ENCODE peak calls at places on chromosomes 16 and 17, in seven cellular contexts. V is transverse colon; K is K562; Q is colonic mucosa; J is CD4-positive, alpha-beta memory T cell; C is lower lobe of right lung; E is body of pancreas. M is an unnamed sample. For H3K4me1, the result is how much of the 10 kb centered on the place peaks cover.

GRCh38 chr16:50880926-50881325 is 139.0 kb downstream of the CYLD start:
- DNase-seq in K (no peak), Q (no peak), V (no peak), E (no peak), J (no peak), C (no peak), M (no peak)

GRCh38 chr16:14310519-14310991 is 239.4 kb downstream of the MRTFB start:
- DNase-seq in E (no peak), Q (no peak), K (peak), J (no peak), V (peak), C (no peak), M (peak)

GRCh38 chr16:6970171-6970857 is 362.3 kb upstream of the RBFOX1 start:
- DNase-seq in Q (no peak), E (no peak), V (no peak), J (no peak), K (no peak), C (no peak), M (no peak)

GRCh38 chr16:54493594-54493993 is 207.0 kb upstream of the IRX3 start:
- DNase-seq in V (no peak), K (no peak), J (no peak), Q (no peak), E (no peak), C (no peak), M (no peak)

GRCh38 chr17:64765191-64765889 is 103.2 kb upstream of the SMURF2 start:
- DNase-seq in C (no peak), E (no peak), J (no peak), K (no peak), V (no peak), Q (no peak), M (no peak)

GRCh38 chr17:4938670-4939553 is 934 bp downstream of the SLC25A11 start:
- DNase-seq in V (no peak), J (no peak), E (no peak), K (no peak), C (no peak), Q (no peak), M (peak)

GRCh38 chr16:50322333-50322732 is 46.5 kb downstream of the BRD7 start:
- DNase-seq in E (no peak), C (no peak), V (no peak), K (no peak), Q (no peak), J (no peak), M (no peak)

GRCh38 chr17:16484445-16485169 is 7.4 kb downstream of the LRRC75A start:
- DNase-seq in V (no peak), K (no peak), J (no peak), E (no peak), C (no peak), Q (no peak), M (no peak)

GRCh38 chr17:41404024-41404651 is 6.7 kb upstream of the KRT31 start:
- DNase-seq in Q (no peak), J (no peak), E (no peak), K (no peak), V (no peak), C (no peak), M (no peak)

GRCh38 chr17:50213026-50214015 is 11.9 kb upstream of the COL1A1 start:
- DNase-seq in J (peak), K (peak), V (no peak), Q (peak), E (no peak), C (no peak), M (no peak)

GRCh38 chr16:78931267-78932060 is 669.1 kb downstream of the MAF start:
- DNase-seq in Q (no peak), K (no peak), C (no peak), J (no peak), V (no peak), E (no peak), M (no peak)

GRCh38 chr17:75878174-75878998 is at the start of gene TRIM47:
- DNase-seq in C (peak), K (peak), J (no peak), V (peak), E (peak), Q (peak), M (peak)

GRCh38 chr16:23948949-23949392 is 113.2 kb downstream of the PRKCB start:
- DNase-seq in E (peak), Q (no peak), K (no peak), J (peak), V (peak), C (no peak), M (no peak)

GRCh38 chr16:87324411-87325275 is 7.5 kb upstream of the C16orf95 start:
- DNase-seq in K (peak), C (no peak), Q (no peak), V (peak), J (peak), E (peak), M (peak)

GRCh38 chr17:31550389-31551056 is 159.0 kb downstream of the RAB11FIP4 start:
- DNase-seq in C (peak), V (no peak), K (no peak), E (no peak), J (no peak), Q (peak), M (no peak)

GRCh38 chr17:43860077-43860725 is 13.2 kb downstream of the CD300LG start:
- DNase-seq in E (no peak), K (no peak), V (no peak), Q (no peak), J (no peak), C (no peak), M (no peak)

GRCh38 chr17:61908292-61909037 is 19.3 kb downstream of the INTS2 start:
- DNase-seq in C (no peak), E (no peak), V (no peak), K (no peak), J (no peak), Q (no peak), M (no peak)

GRCh38 chr16:68005786-68006286 is 6.6 kb upstream of the DPEP2 start:
- DNase-seq in E (peak), Q (no peak), V (peak), C (peak), J (peak), K (no peak), M (no peak)

GRCh38 chr17:78343433-78344201 is 16.3 kb downstream of the SOCS3 start:
- DNase-seq in K (no peak), V (peak), C (peak), J (peak), Q (peak), E (peak), M (peak)

GRCh38 chr17:8799001-8799850 is at the start of gene MFSD6L:
- DNase-seq in E (peak), K (no peak), Q (peak), J (no peak), C (peak), V (peak), M (peak)

GRCh38 chr17:42603318-42603717 is 5.9 kb downstream of the RETREG3 start:
- DNase-seq in C (no peak), J (no peak), E (no peak), K (no peak), Q (no peak), V (no peak), M (no peak)

GRCh38 chr17:27660436-27660835 is 29.4 kb downstream of the LGALS9 start:
- DNase-seq in K (no peak), Q (no peak), E (no peak), V (no peak), C (no peak), J (no peak), M (peak)

GRCh38 chr17:49447603-49448325 is 33.1 kb upstream of the PHB1 start:
- DNase-seq in C (no peak), J (no peak), Q (no peak), E (peak), V (no peak), K (no peak), M (no peak)

GRCh38 chr17:61397086-61397842 is 2.4 kb upstream of the TBX2 start:
- DNase-seq in K (no peak), J (no peak), C (peak), V (no peak), Q (no peak), E (no peak), M (peak)

GRCh38 chr16:24396350-24397271 is 140.5 kb downstream of the CACNG3 start:
- DNase-seq in Q (no peak), C (no peak), E (no peak), K (no peak), J (no peak), V (no peak), M (no peak)

GRCh38 chr17:3921853-3922319 is 5.6 kb upstream of the P2RX1 start:
- DNase-seq in V (no peak), J (no peak), E (no peak), Q (no peak), K (no peak), C (no peak), M (no peak)

GRCh38 chr16:29986231-29986630 is 9.2 kb downstream of the HIRIP3 start:
- DNase-seq in E (no peak), Q (no peak), J (no peak), V (no peak), C (peak), K (no peak), M (no peak)

GRCh38 chr17:21240375-21241055 is 12.7 kb downstream of the NATD1 start:
- DNase-seq in K (no peak), C (no peak), Q (no peak), V (no peak), E (no peak), J (no peak), M (no peak)

GRCh38 chr16:30903596-30903995 is 7.2 kb downstream of the CTF1 start:
- DNase-seq in K (peak), V (no peak), J (no peak), E (peak), C (peak), Q (no peak), M (peak)

GRCh38 chr16:65662236-65662635 is 540.4 kb upstream of the CDH11 start:
- DNase-seq in C (no peak), Q (no peak), K (no peak), E (no peak), J (no peak), V (no peak), M (no peak)

GRCh38 chr16:58098207-58099096 is 30.7 kb downstream of the CFAP20 start:
- DNase-seq in K (no peak), C (no peak), E (no peak), V (no peak), J (no peak), Q (no peak), M (no peak)

GRCh38 chr17:72677108-72677507 is 415.4 kb downstream of the SLC39A11 start:
- DNase-seq in K (no peak), J (no peak), E (no peak), C (peak), Q (no peak), V (no peak), M (no peak)

GRCh38 chr17:65099941-65100315 is 37.2 kb upstream of the RGS9 start:
- DNase-seq in Q (peak), C (peak), J (peak), V (peak), E (peak), K (no peak), M (peak)

GRCh38 chr17:51044964-51045363 is 75.7 kb downstream of the SPAG9 start:
- DNase-seq in C (no peak), J (no peak), E (no peak), K (no peak), V (no peak), Q (no peak), M (no peak)

GRCh38 chr17:61695779-61696337 is 104.8 kb upstream of the NACA2 start:
- DNase-seq in V (no peak), J (no peak), K (no peak), C (no peak), Q (no peak), E (no peak), M (no peak)

DNA sequence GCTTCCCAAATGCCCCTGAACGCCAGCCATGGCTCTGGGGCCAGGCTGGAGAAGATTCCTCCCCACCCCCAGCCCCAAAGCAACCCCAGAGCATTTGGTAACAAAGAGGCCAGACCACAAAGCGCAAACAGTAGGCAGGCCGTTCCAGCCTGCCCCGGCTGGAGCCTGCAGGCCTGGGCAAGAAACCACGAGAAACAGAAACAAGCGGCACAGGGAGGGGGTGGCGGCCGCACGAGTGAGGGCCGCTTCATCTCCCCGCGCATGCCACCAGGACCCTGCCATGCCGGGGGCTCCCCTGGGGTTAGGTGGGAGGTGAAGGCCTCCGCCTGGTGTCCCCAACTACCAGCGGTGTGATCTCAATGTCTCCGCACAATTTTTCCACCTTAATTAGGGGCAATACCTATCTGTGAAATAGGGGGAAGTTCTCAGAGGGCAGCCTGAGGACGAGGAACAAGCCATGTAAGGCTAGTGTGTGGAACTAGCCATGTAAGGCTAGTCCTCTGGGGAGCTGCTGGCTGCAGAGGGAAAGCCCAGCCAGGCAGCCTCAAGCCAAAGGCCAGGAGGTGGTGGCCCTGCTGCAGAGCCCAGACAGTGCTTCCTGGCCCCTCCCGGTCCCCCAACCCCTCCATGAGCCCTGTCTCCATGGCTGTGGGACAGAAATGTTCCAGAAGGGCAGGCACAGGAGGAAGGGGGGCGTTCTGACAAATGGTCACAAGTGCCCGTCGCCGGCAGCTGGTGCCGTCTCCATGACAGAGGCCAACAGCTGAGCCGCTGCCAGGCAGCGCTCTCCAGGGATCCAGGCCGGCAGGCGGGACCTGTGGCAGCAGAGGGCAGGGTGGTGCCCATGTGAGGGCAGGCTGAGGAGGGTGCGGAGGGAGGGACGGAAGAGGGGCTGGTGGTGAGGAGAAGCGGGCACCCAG is 14.5 kb upstream of the MTSS2 start:
- DNase-seq in C (peak), Q (no peak), V (no peak), J (no peak), K (no peak), E (peak), M (no peak)
- H3K4me1 ChIP-seq in C (half or more), Q (under half), V (under half), J (under half), K (under half), E (under half), M (under half)

GRCh38 chr16:3059041-3059722 is 6.3 kb upstream of the IL32 start:
- DNase-seq in K (peak), C (peak), Q (peak), E (peak), J (peak), V (peak), M (peak)

GRCh38 chr16:3058173-3059030 is 7.0 kb upstream of the IL32 start:
- DNase-seq in E (peak), V (peak), C (peak), K (peak), J (peak), Q (peak), M (peak)

GRCh38 chr16:3062553-3062952 is 2.9 kb upstream of the IL32 start:
- DNase-seq in K (no peak), V (no peak), C (no peak), Q (no peak), J (no peak), E (no peak), M (no peak)

GRCh38 chr16:3059723-3060242 is 5.7 kb upstream of the IL32 start:
- DNase-seq in E (no peak), C (no peak), K (no peak), V (no peak), Q (no peak), J (no peak), M (no peak)

DNA sequence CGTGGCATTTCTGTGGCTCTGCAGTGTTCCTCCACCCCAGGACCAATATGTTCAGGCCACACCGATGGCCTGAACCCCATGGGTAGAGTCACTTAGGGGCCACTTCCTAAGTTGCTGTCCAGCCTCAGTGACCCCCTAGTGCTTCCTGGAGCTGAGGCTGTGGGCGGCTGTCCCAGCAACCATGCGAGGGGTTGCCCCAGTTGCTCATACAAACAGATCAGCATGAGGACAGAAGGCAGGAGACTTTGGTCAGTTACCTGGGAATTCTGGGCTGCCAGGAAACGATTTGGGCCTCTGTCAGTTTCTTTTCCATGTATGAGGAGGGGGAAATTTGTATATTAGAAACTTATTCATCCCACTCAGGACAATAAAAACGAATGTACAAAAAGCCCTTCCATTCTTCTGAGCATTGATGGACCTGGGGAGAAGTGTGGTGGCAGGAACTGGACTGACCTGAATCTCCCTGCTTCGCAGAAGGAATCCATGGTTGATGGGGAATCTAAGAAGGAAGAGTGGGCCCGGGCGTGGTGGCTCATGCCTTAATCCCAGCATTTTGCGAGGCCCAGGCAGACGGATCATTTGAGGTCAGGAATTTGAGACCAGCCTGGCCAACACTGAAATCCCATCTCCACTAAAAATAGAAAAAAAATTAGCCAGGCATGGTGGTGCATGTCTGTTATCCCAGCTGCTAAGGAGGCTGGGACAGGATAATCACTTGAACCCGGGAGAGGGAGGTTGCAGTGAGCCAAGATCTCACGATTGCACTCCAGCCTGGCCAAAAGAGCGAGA is 4.9 kb upstream of the IL32 start:
- DNase-seq in V (no peak), J (no peak), E (no peak), Q (no peak), K (no peak), C (no peak), M (peak)
- H3K4me1 ChIP-seq in V (under half), J (half or more), E (under half), Q (under half), K (under half), C (under half), M (under half)

GRCh38 chr17:81090361-81091133 is 55.6 kb downstream of the BAIAP2 start:
- DNase-seq in K (peak), Q (peak), E (peak), C (peak), V (peak), J (peak), M (peak)

GRCh38 chr17:81093576-81094223 is 58.7 kb downstream of the BAIAP2 start:
- DNase-seq in J (no peak), V (no peak), Q (no peak), K (no peak), E (no peak), C (no peak), M (no peak)

GRCh38 chr17:81091134-81091530 is 56.2 kb downstream of the BAIAP2 start:
- DNase-seq in Q (no peak), J (no peak), K (no peak), E (no peak), C (no peak), V (no peak), M (no peak)

GRCh38 chr17:81092518-81093095 is 57.7 kb downstream of the BAIAP2 start:
- DNase-seq in Q (no peak), E (no peak), C (no peak), K (peak), J (no peak), V (no peak), M (no peak)

DNA sequence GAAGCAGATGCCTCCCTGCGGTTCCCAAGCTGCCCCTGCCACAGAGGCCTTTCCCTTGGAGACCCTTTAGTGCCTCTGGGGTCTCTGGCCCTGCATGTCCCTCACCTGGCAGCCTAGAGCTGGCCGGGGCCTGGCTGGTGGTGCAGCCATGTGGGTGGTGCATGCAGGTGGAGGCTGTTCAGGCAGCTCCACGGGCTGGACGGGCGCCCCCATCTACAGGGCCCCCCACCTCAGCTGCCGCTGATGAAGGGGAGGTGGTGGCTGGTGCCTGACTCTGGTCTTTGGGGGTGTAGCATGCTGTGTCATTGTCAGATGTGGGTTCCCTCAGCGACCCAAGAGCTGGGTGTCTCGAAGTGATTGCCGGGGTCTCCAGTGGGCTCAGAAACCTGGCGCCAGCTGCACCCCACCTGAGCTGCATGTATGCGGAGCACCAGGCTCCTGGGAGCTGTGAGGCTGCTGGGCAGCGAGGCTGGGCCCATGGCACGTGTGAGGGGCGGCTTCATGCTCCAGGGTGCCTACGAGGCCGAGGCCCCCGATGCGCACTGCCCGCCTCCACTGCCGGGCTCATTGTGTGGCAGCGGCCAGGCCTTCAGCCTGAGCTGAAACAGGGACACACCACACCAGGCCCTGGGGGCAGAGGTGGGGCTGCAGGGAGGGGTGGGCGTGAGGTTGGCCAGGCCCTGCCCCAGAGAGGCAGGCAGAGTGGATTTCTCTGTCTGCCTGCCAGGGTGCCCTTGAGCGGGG is 57.0 kb downstream of the BAIAP2 start:
- DNase-seq in V (no peak), E (no peak), C (no peak), J (no peak), Q (no peak), K (no peak), M (no peak)
- H3K4me1 ChIP-seq in V (under half), E (under half), C (half or more), J (under half), Q (under half), K (under half), M (under half)

GRCh38 chr16:4323071-4323844 is 7.4 kb downstream of the GLIS2 start:
- DNase-seq in Q (no peak), K (no peak), C (peak), E (peak), J (no peak), V (no peak), M (no peak)
- H3K4me1 ChIP-seq in Q (under half), K (under half), C (half or more), E (half or more), J (under half), V (under half), M (under half)

DNA sequence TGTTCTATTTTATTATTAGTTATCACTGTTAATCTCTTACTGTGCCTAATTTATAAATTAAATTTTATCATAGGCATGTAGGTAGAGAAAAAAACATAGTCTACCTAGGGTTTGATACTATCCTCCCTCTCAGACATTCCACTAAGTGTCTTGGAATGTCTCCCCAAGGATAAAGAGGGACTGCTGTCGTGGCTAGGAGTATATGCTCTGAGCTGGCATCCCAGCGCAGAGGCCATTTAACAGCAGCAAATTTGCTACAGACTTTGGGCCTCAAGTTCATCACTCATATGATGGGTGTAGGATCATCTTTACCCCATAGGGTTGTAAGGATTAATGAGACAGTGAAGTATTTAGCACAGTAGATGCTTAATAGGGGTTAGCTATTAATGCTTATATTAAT is 56.7 kb downstream of the ZFHX3 start:
- DNase-seq in C (no peak), V (no peak), J (no peak), K (no peak), Q (no peak), E (no peak), M (no peak)
- H3K4me1 ChIP-seq in C (half or more), V (under half), J (under half), K (under half), Q (under half), E (half or more), M (under half)

GRCh38 chr17:57508706-57509105 is 236.4 kb downstream of the CCDC182 start:
- DNase-seq in E (no peak), J (no peak), C (no peak), Q (no peak), K (no peak), V (no peak), M (no peak)
- H3K4me1 ChIP-seq in E (under half), J (under half), C (under half), Q (under half), K (under half), V (under half), M (under half)